ENCODE peak calls at places on chromosomes 7 and 10, in nine cellular contexts. One of them, this sample, is unnamed.
A peak's percentile ranks its signal among the peaks of the same experiment; 100 is the strongest.

GRCh38 chr7:5831196-5831595 is 49.4 kb upstream of the OCM start:
- DNase-seq in fibroblast of villous mesenchyme: peak; percentile 55
- DNase-seq in fibroblast of mammary gland: peak; percentile 79
- DNase-seq in IMR-90: peak; percentile 5
- DNase-seq in fibroblast of pulmonary artery: peak; percentile 39
- DNase-seq in BJ: no peak
- DNase-seq in astrocyte of the spinal cord: no peak
- DNase-seq in cardiac muscle cell: no peak
- DNase-seq in right atrium auricular region: no peak
- DNase-seq in this sample: no peak

GRCh38 chr10:86497621-86498020 is 24.0 kb downstream of the WAPL start:
- DNase-seq in fibroblast of villous mesenchyme: no peak
- DNase-seq in fibroblast of mammary gland: no peak
- DNase-seq in IMR-90: no peak
- DNase-seq in fibroblast of pulmonary artery: no peak
- DNase-seq in BJ: no peak
- DNase-seq in astrocyte of the spinal cord: peak; percentile 25
- DNase-seq in cardiac muscle cell: no peak
- DNase-seq in right atrium auricular region: no peak
- DNase-seq in this sample: no peak

GRCh38 chr10:88989824-88990527 is 622 bp upstream of the FAS start:
- DNase-seq in fibroblast of villous mesenchyme: peak; percentile 96
- DNase-seq in fibroblast of mammary gland: peak; percentile 96
- DNase-seq in IMR-90: peak; percentile 86
- DNase-seq in fibroblast of pulmonary artery: peak; percentile 97
- DNase-seq in BJ: peak; percentile 68
- DNase-seq in astrocyte of the spinal cord: peak; percentile 77
- DNase-seq in cardiac muscle cell: peak; percentile 8
- DNase-seq in right atrium auricular region: peak; percentile 77
- DNase-seq in this sample: peak; percentile 87

GRCh38 chr10:97291357-97292096 is 910 bp downstream of the ARHGAP19 start:
- DNase-seq in fibroblast of villous mesenchyme: no peak
- DNase-seq in fibroblast of mammary gland: no peak
- DNase-seq in IMR-90: no peak
- DNase-seq in fibroblast of pulmonary artery: no peak
- DNase-seq in BJ: no peak
- DNase-seq in astrocyte of the spinal cord: no peak
- DNase-seq in cardiac muscle cell: no peak
- DNase-seq in right atrium auricular region: no peak
- DNase-seq in this sample: no peak

GRCh38 chr7:116259821-116260440 is 49.6 kb downstream of the TES start:
- DNase-seq in fibroblast of villous mesenchyme: peak; percentile 52
- DNase-seq in fibroblast of mammary gland: peak; percentile 83
- DNase-seq in IMR-90: peak; percentile 79
- DNase-seq in fibroblast of pulmonary artery: peak; percentile 77
- DNase-seq in BJ: peak; percentile 37
- DNase-seq in astrocyte of the spinal cord: peak; percentile 77
- DNase-seq in cardiac muscle cell: no peak
- DNase-seq in right atrium auricular region: no peak
- DNase-seq in this sample: peak; percentile 76

GRCh38 chr10:103916254-103916653 is 1.7 kb downstream of the STN1 start:
- DNase-seq in fibroblast of villous mesenchyme: peak; percentile 45
- DNase-seq in fibroblast of mammary gland: peak; percentile 28
- DNase-seq in IMR-90: peak; percentile 10
- DNase-seq in fibroblast of pulmonary artery: peak; percentile 49
- DNase-seq in BJ: no peak
- DNase-seq in astrocyte of the spinal cord: no peak
- DNase-seq in cardiac muscle cell: no peak
- DNase-seq in right atrium auricular region: no peak
- DNase-seq in this sample: no peak

GRCh38 chr7:96061844-96062243 is 260.1 kb downstream of the SLC25A13 start:
- DNase-seq in fibroblast of villous mesenchyme: no peak
- DNase-seq in fibroblast of mammary gland: peak; percentile 15
- DNase-seq in IMR-90: no peak
- DNase-seq in fibroblast of pulmonary artery: peak; percentile 4
- DNase-seq in BJ: no peak
- DNase-seq in astrocyte of the spinal cord: no peak
- DNase-seq in cardiac muscle cell: no peak
- DNase-seq in right atrium auricular region: no peak
- DNase-seq in this sample: no peak

GRCh38 chr10:125148021-125148439 is 12.3 kb downstream of the CTBP2 start:
- DNase-seq in fibroblast of villous mesenchyme: peak; percentile 83
- DNase-seq in fibroblast of mammary gland: peak; percentile 41
- DNase-seq in IMR-90: no peak
- DNase-seq in fibroblast of pulmonary artery: peak; percentile 60
- DNase-seq in BJ: no peak
- DNase-seq in astrocyte of the spinal cord: no peak
- DNase-seq in cardiac muscle cell: peak; percentile 54
- DNase-seq in right atrium auricular region: peak; percentile 75
- DNase-seq in this sample: no peak

GRCh38 chr7:8913687-8914086 is 480.3 kb downstream of the NXPH1 start:
- DNase-seq in fibroblast of villous mesenchyme: no peak
- DNase-seq in fibroblast of mammary gland: no peak
- DNase-seq in IMR-90: no peak
- DNase-seq in fibroblast of pulmonary artery: no peak
- DNase-seq in BJ: no peak
- DNase-seq in astrocyte of the spinal cord: no peak
- DNase-seq in cardiac muscle cell: no peak
- DNase-seq in right atrium auricular region: no peak
- DNase-seq in this sample: no peak

GRCh38 chr7:90229728-90230127 is 15.2 kb upstream of the CFAP69 start:
- DNase-seq in fibroblast of villous mesenchyme: no peak
- DNase-seq in fibroblast of mammary gland: no peak
- DNase-seq in IMR-90: no peak
- DNase-seq in fibroblast of pulmonary artery: no peak
- DNase-seq in BJ: no peak
- DNase-seq in astrocyte of the spinal cord: no peak
- DNase-seq in cardiac muscle cell: no peak
- DNase-seq in right atrium auricular region: no peak
- DNase-seq in this sample: no peak

GRCh38 chr7:20107582-20107981 is 109.6 kb downstream of the MACC1 start:
- DNase-seq in fibroblast of villous mesenchyme: no peak
- DNase-seq in fibroblast of mammary gland: peak; percentile 9
- DNase-seq in IMR-90: no peak
- DNase-seq in fibroblast of pulmonary artery: peak; percentile 19
- DNase-seq in BJ: peak; percentile 1
- DNase-seq in astrocyte of the spinal cord: no peak
- DNase-seq in cardiac muscle cell: no peak
- DNase-seq in right atrium auricular region: no peak
- DNase-seq in this sample: no peak

GRCh38 chr10:72171175-72171630 is 44.6 kb upstream of the ANAPC16 start:
- DNase-seq in fibroblast of villous mesenchyme: peak; percentile 82
- DNase-seq in fibroblast of mammary gland: peak; percentile 75
- DNase-seq in IMR-90: peak; percentile 68
- DNase-seq in fibroblast of pulmonary artery: peak; percentile 85
- DNase-seq in BJ: peak; percentile 52
- DNase-seq in astrocyte of the spinal cord: peak; percentile 84
- DNase-seq in cardiac muscle cell: no peak
- DNase-seq in right atrium auricular region: no peak
- DNase-seq in this sample: peak; percentile 87

GRCh38 chr10:4678023-4678950 is 147.7 kb upstream of the AKR1E2 start:
- DNase-seq in fibroblast of villous mesenchyme: peak; percentile 96
- DNase-seq in fibroblast of mammary gland: peak; percentile 94
- DNase-seq in IMR-90: peak; percentile 91
- DNase-seq in fibroblast of pulmonary artery: peak; percentile 93
- DNase-seq in BJ: peak; percentile 66
- DNase-seq in astrocyte of the spinal cord: peak; percentile 91
- DNase-seq in cardiac muscle cell: no peak
- DNase-seq in right atrium auricular region: no peak
- DNase-seq in this sample: peak; percentile 75

GRCh38 chr7:113366122-113366521 is 247.8 kb upstream of the SMIM30 start:
- DNase-seq in fibroblast of villous mesenchyme: no peak
- DNase-seq in fibroblast of mammary gland: no peak
- DNase-seq in IMR-90: no peak
- DNase-seq in fibroblast of pulmonary artery: no peak
- DNase-seq in BJ: no peak
- DNase-seq in astrocyte of the spinal cord: no peak
- DNase-seq in cardiac muscle cell: no peak
- DNase-seq in right atrium auricular region: no peak
- DNase-seq in this sample: no peak

GRCh38 chr10:79347894-79348639 is 798 bp downstream of the PPIF start:
- DNase-seq in fibroblast of villous mesenchyme: peak; percentile 82
- DNase-seq in fibroblast of mammary gland: peak; percentile 64
- DNase-seq in IMR-90: peak; percentile 69
- DNase-seq in fibroblast of pulmonary artery: peak; percentile 72
- DNase-seq in BJ: no peak
- DNase-seq in astrocyte of the spinal cord: peak; percentile 68
- DNase-seq in cardiac muscle cell: peak; percentile 38
- DNase-seq in right atrium auricular region: peak; percentile 74
- DNase-seq in this sample: peak; percentile 65

DNA sequence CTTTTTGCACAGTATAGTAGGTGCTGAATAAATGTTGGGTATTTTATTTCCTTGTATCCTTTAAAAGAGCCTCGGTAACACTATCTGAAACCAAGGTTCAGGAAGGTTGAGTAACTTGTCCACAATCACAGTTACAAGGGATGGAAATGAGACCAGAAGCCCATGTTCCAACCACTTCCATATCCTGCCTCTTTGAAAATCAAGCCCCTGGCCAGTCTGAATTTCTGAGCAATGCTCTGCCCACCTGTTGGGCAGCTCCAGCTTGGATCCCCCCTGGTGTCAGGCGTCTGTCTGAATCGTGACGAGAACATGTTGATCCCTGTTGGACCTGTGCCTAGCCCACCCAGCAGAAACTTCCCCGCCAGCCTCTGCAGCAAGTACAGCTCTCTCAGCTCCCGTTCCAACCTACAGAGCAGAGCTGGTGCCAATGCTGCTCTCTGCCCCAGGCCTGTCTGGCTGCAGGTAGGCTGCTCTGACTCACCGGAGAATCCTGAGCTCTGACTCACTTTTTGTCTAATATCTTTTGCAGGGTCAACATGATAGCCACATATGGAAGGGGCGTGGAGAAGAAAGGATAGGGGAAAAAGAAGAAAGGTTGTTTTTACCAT is 595.5 kb downstream of the INHBA start:
- DNase-seq in fibroblast of villous mesenchyme: no peak
- DNase-seq in fibroblast of mammary gland: no peak
- DNase-seq in IMR-90: peak; percentile 67
- DNase-seq in fibroblast of pulmonary artery: no peak
- DNase-seq in BJ: no peak
- DNase-seq in astrocyte of the spinal cord: peak; percentile 38
- DNase-seq in cardiac muscle cell: no peak
- DNase-seq in right atrium auricular region: no peak
- DNase-seq in this sample: no peak
- H3K4me3 ChIP-seq in fibroblast of villous mesenchyme: no peak overlapping the region
- H3K4me3 ChIP-seq in fibroblast of mammary gland: no peak overlapping the region
- H3K4me3 ChIP-seq in IMR-90: no peak overlapping the region
- H3K4me3 ChIP-seq in fibroblast of pulmonary artery: no peak overlapping the region
- H3K4me3 ChIP-seq in BJ: no peak overlapping the region
- H3K4me3 ChIP-seq in astrocyte of the spinal cord: no peak overlapping the region
- H3K4me3 ChIP-seq in cardiac muscle cell: no peak overlapping the region
- H3K4me3 ChIP-seq in right atrium auricular region: no peak overlapping the region
- H3K4me3 ChIP-seq in this sample: no peak overlapping the region

DNA sequence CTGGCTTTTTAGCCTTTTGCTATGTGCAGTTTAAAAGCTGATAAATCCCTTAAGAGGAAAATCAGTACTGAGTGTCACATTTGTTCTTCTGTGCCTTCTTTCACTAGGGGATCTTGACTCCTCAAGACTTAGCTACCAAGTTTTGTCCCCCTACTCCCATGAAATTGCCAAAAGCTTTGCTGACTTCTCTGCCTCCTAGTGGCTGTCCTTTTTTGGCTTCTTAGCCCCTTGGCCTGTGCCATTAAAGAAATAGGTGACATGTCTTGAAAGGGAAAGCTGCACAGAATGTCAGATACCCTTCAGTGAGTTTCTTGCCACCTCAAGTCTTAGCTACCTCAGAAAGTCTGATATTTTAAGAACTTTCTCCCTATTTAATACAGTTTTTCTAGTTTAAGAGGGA is 10.5 kb downstream of the MKLN1 start:
- DNase-seq in fibroblast of villous mesenchyme: no peak
- DNase-seq in fibroblast of mammary gland: no peak
- DNase-seq in IMR-90: no peak
- DNase-seq in fibroblast of pulmonary artery: no peak
- DNase-seq in BJ: no peak
- DNase-seq in astrocyte of the spinal cord: no peak
- DNase-seq in cardiac muscle cell: no peak
- DNase-seq in right atrium auricular region: no peak
- DNase-seq in this sample: no peak
- TF ChIP-seq CTCF in fibroblast of villous mesenchyme: no peak
- TF ChIP-seq CTCF in fibroblast of mammary gland: no peak
- TF ChIP-seq CTCF in IMR-90: no peak
- TF ChIP-seq CTCF in fibroblast of pulmonary artery: no peak
- TF ChIP-seq CTCF in BJ: no peak
- TF ChIP-seq CTCF in astrocyte of the spinal cord: no peak
- TF ChIP-seq CTCF in cardiac muscle cell: no peak
- TF ChIP-seq CTCF in right atrium auricular region: peak; percentile 29
- TF ChIP-seq CTCF in this sample: no peak

GRCh38 chr10:87618470-87619423 is 40.9 kb upstream of the PAPSS2 start:
- DNase-seq in fibroblast of villous mesenchyme: peak; percentile 61
- DNase-seq in fibroblast of mammary gland: peak; percentile 40
- DNase-seq in IMR-90: peak; percentile 9
- DNase-seq in fibroblast of pulmonary artery: peak; percentile 67
- DNase-seq in BJ: no peak
- DNase-seq in astrocyte of the spinal cord: no peak
- DNase-seq in cardiac muscle cell: no peak
- DNase-seq in right atrium auricular region: no peak
- DNase-seq in this sample: peak; percentile 36
- H3K4me3 ChIP-seq in fibroblast of villous mesenchyme: no peak overlapping the region
- H3K4me3 ChIP-seq in fibroblast of mammary gland: no peak overlapping the region
- H3K4me3 ChIP-seq in IMR-90: no peak overlapping the region
- H3K4me3 ChIP-seq in fibroblast of pulmonary artery: no peak overlapping the region
- H3K4me3 ChIP-seq in BJ: no peak overlapping the region
- H3K4me3 ChIP-seq in astrocyte of the spinal cord: no peak overlapping the region
- H3K4me3 ChIP-seq in cardiac muscle cell: no peak overlapping the region
- H3K4me3 ChIP-seq in right atrium auricular region: no peak overlapping the region
- H3K4me3 ChIP-seq in this sample: no peak overlapping the region

GRCh38 chr10:129274928-129275474 is 192.0 kb upstream of the MGMT start:
- DNase-seq in fibroblast of villous mesenchyme: no peak
- DNase-seq in fibroblast of mammary gland: no peak
- DNase-seq in IMR-90: no peak
- DNase-seq in fibroblast of pulmonary artery: no peak
- DNase-seq in BJ: no peak
- DNase-seq in astrocyte of the spinal cord: no peak
- DNase-seq in cardiac muscle cell: no peak
- DNase-seq in right atrium auricular region: no peak
- DNase-seq in this sample: no peak
- TF ChIP-seq CTCF in fibroblast of villous mesenchyme: no peak
- TF ChIP-seq CTCF in fibroblast of mammary gland: no peak
- TF ChIP-seq CTCF in IMR-90: no peak
- TF ChIP-seq CTCF in fibroblast of pulmonary artery: no peak
- TF ChIP-seq CTCF in BJ: no peak
- TF ChIP-seq CTCF in astrocyte of the spinal cord: no peak
- TF ChIP-seq CTCF in cardiac muscle cell: no peak
- TF ChIP-seq CTCF in right atrium auricular region: no peak
- TF ChIP-seq CTCF in this sample: no peak